ENCODE peak calls at places on chromosome 4, in eight cellular contexts. U is CD4-positive, alpha-beta T cell; W is fibroblast of lung; Q is colonic mucosa; Z is AG04450; H is fibroblast of mammary gland; N is fibroblast of pulmonary artery; L is K562. D is an unnamed sample.

GRCh38 chr4:112897548-112897947 is 151.9 kb upstream of the ANK2 start:
- DNase-seq in U (no peak), W (no peak), Q (no peak), Z (no peak), H (no peak), N (no peak), L (no peak), D (no peak)

GRCh38 chr4:15482842-15483241 is 13.2 kb downstream of the CC2D2A start:
- DNase-seq in U (no peak), W (no peak), Q (no peak), Z (no peak), H (peak), N (no peak), L (no peak), D (no peak)

GRCh38 chr4:150033109-150033508 is 45.1 kb upstream of the DCLK2 start:
- DNase-seq in U (no peak), W (peak), Q (no peak), Z (no peak), H (no peak), N (no peak), L (no peak), D (no peak)

GRCh38 chr4:99156992-99157391 is 12.9 kb upstream of the ADH4 start:
- DNase-seq in U (no peak), W (no peak), Q (no peak), Z (no peak), H (peak), N (no peak), L (no peak), D (no peak)

GRCh38 chr4:16897991-16898827 is at the start of gene LDB2:
- DNase-seq in U (no peak), W (peak), Q (peak), Z (peak), H (peak), N (peak), L (no peak), D (no peak)

GRCh38 chr4:1201851-1202525 is 29.6 kb upstream of the SPON2 start:
- DNase-seq in U (peak), W (peak), Q (peak), Z (peak), H (peak), N (peak), L (no peak), D (peak)

GRCh38 chr4:170243662-170244288 is 154.0 kb upstream of the AADAT start:
- DNase-seq in U (no peak), W (peak), Q (no peak), Z (no peak), H (no peak), N (no peak), L (no peak), D (no peak)

GRCh38 chr4:51859476-51860032 is 16.6 kb downstream of the DCUN1D4 start:
- DNase-seq in U (no peak), W (peak), Q (no peak), Z (no peak), H (no peak), N (no peak), L (no peak), D (no peak)

GRCh38 chr4:181319629-181320028 is 923.6 kb upstream of the TENM3 start:
- DNase-seq in U (no peak), W (no peak), Q (no peak), Z (no peak), H (no peak), N (no peak), L (no peak), D (no peak)

GRCh38 chr4:48109413-48110263 is 24.4 kb downstream of the TXK start:
- DNase-seq in U (no peak), W (peak), Q (peak), Z (no peak), H (peak), N (peak), L (no peak), D (no peak)

GRCh38 chr4:117474987-117475386 is 389.6 kb upstream of the TRAM1L1 start:
- DNase-seq in U (no peak), W (no peak), Q (no peak), Z (no peak), H (no peak), N (no peak), L (no peak), D (no peak)

GRCh38 chr4:37157403-37158167 is 87.0 kb upstream of the NWD2 start:
- DNase-seq in U (no peak), W (no peak), Q (no peak), Z (no peak), H (no peak), N (no peak), L (no peak), D (no peak)

GRCh38 chr4:88792268-88792781 is 94.7 kb upstream of the NAP1L5 start:
- DNase-seq in U (no peak), W (peak), Q (no peak), Z (peak), H (peak), N (peak), L (no peak), D (no peak)

GRCh38 chr4:26300314-26301307 is 20.2 kb upstream of the RBPJ start:
- DNase-seq in U (no peak), W (peak), Q (no peak), Z (no peak), H (peak), N (no peak), L (no peak), D (no peak)

GRCh38 chr4:88136249-88136648 is 22.2 kb downstream of the ABCG2 start:
- DNase-seq in U (no peak), W (no peak), Q (no peak), Z (no peak), H (no peak), N (no peak), L (no peak), D (no peak)

GRCh38 chr4:2306773-2307410 is 45.0 kb upstream of the MXD4 start:
- DNase-seq in U (no peak), W (no peak), Q (no peak), Z (no peak), H (no peak), N (no peak), L (no peak), D (no peak)

GRCh38 chr4:1714303-1715001 is 2.3 kb upstream of the SLBP start:
- DNase-seq in U (no peak), W (peak), Q (no peak), Z (no peak), H (peak), N (no peak), L (no peak), D (no peak)

GRCh38 chr4:22595684-22596083 is 79.8 kb upstream of the ADGRA3 start:
- DNase-seq in U (no peak), W (peak), Q (no peak), Z (no peak), H (peak), N (peak), L (no peak), D (no peak)

GRCh38 chr4:165457793-165458192 is 79.0 kb downstream of the CPE start:
- DNase-seq in U (no peak), W (no peak), Q (no peak), Z (no peak), H (no peak), N (no peak), L (no peak), D (no peak)

GRCh38 chr4:163473130-163473529 is 424 bp downstream of the TKTL2 start:
- DNase-seq in U (no peak), W (no peak), Q (no peak), Z (no peak), H (no peak), N (no peak), L (no peak), D (no peak)

GRCh38 chr4:8176547-8177399 is 18.2 kb upstream of the ABLIM2 start:
- DNase-seq in U (peak), W (peak), Q (no peak), Z (no peak), H (peak), N (peak), L (peak), D (no peak)

GRCh38 chr4:6956434-6957147 is 47.0 kb downstream of the TBC1D14 start:
- DNase-seq in U (no peak), W (no peak), Q (peak), Z (no peak), H (no peak), N (no peak), L (no peak), D (no peak)

GRCh38 chr4:74522251-74522991 is 77.5 kb downstream of the AREG start:
- DNase-seq in U (no peak), W (peak), Q (no peak), Z (no peak), H (peak), N (no peak), L (no peak), D (no peak)

GRCh38 chr4:95387719-95388118 is 161.1 kb downstream of the UNC5C start:
- DNase-seq in U (no peak), W (peak), Q (no peak), Z (no peak), H (no peak), N (no peak), L (no peak), D (no peak)

GRCh38 chr4:175273995-175274753 is 356.0 kb downstream of the ADAM29 start:
- DNase-seq in U (no peak), W (peak), Q (no peak), Z (no peak), H (peak), N (peak), L (no peak), D (no peak)

GRCh38 chr4:169254546-169254983 is 16.2 kb downstream of the SH3RF1 start:
- DNase-seq in U (no peak), W (peak), Q (peak), Z (peak), H (peak), N (peak), L (no peak), D (no peak)

GRCh38 chr4:100049872-100050271 is 99.8 kb upstream of the H2AZ1 start:
- DNase-seq in U (no peak), W (peak), Q (no peak), Z (no peak), H (no peak), N (no peak), L (no peak), D (no peak)

GRCh38 chr4:140141196-140141845 is 12.7 kb downstream of the MAML3 start:
- DNase-seq in U (no peak), W (no peak), Q (no peak), Z (no peak), H (no peak), N (no peak), L (no peak), D (no peak)

GRCh38 chr4:10006236-10006603 is 15.1 kb downstream of the SLC2A9 start:
- DNase-seq in U (no peak), W (peak), Q (peak), Z (no peak), H (peak), N (peak), L (no peak), D (no peak)

GRCh38 chr4:88014506-88014905 is 7.1 kb downstream of the PKD2 start:
- DNase-seq in U (no peak), W (no peak), Q (no peak), Z (no peak), H (no peak), N (no peak), L (no peak), D (no peak)

GRCh38 chr4:52545099-52546069 is 113.7 kb downstream of the USP46 start:
- DNase-seq in U (peak), W (peak), Q (peak), Z (peak), H (peak), N (peak), L (peak), D (peak)

GRCh38 chr4:23811045-23811620 is 78.7 kb downstream of the PPARGC1A start:
- DNase-seq in U (no peak), W (peak), Q (no peak), Z (no peak), H (peak), N (no peak), L (no peak), D (no peak)

GRCh38 chr4:48300004-48300403 is 30.4 kb upstream of the TEC start:
- DNase-seq in U (no peak), W (peak), Q (no peak), Z (no peak), H (peak), N (no peak), L (no peak), D (no peak)

GRCh38 chr4:127212701-127213100 is 420.1 kb upstream of the INTU start:
- DNase-seq in U (no peak), W (peak), Q (no peak), Z (no peak), H (no peak), N (no peak), L (no peak), D (no peak)

GRCh38 chr4:7144374-7145290 is 47.7 kb upstream of the SORCS2 start:
- DNase-seq in U (no peak), W (peak), Q (no peak), Z (no peak), H (peak), N (no peak), L (no peak), D (no peak)

GRCh38 chr4:108851346-108851745 is 88.5 kb upstream of the ETNPPL start:
- DNase-seq in U (no peak), W (peak), Q (no peak), Z (no peak), H (peak), N (no peak), L (no peak), D (no peak)

DNA sequence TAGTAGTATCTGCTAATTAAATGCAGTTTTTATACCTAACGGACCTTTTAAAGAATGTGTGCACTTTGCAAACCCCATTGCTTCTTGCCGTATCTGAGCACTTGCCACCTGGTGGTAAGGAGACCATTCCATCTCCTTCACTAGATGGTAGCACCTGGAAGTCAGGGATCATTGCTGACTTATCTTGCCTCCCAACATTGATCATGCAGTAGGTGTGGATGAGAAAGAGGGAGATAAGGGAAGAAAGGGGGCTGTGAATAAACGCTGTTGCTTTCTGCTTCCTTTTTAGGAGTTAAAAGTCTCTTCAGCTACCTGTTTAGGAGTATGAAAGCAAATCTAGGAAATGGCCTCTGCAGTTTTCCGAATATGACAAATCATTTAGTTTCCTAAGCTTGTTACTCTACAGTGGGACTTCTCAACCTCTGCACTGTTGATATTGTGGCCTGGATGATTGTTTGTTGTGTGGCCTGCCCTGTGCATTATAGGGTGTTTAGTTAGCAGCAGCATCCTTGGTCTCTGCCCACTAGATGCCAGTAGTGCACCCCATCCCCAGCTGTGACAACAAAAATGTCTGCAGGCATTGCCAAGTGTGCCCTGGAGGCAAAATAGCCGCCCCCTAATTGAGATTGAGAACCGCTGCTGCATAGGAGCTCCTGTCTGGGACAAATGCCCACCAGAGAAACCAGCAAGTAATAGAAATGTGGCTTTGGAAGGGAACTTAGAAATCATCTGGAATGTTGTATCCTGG is 38.8 kb downstream of the GAB1 start:
- DNase-seq in U (no peak), W (peak), Q (peak), Z (no peak), H (peak), N (peak), L (peak), D (no peak)
- TF ChIP-seq CTCF in U (no peak), W (peak), Q (peak), Z (peak), H (peak), N (peak), L (peak), D (peak)

GRCh38 chr4:65911720-65912119 is 241.4 kb upstream of the EPHA5 start:
- DNase-seq in U (no peak), W (no peak), Q (no peak), Z (no peak), H (no peak), N (no peak), L (no peak), D (no peak)
- TF ChIP-seq CTCF in U (no peak), W (no peak), Q (no peak), Z (no peak), H (no peak), N (no peak), L (no peak), D (no peak)

GRCh38 chr4:73142995-73143547 is 73.6 kb upstream of the COX18 start:
- DNase-seq in U (no peak), W (no peak), Q (no peak), Z (no peak), H (no peak), N (no peak), L (no peak), D (no peak)
- TF ChIP-seq CTCF in U (peak), W (no peak), Q (no peak), Z (peak), H (no peak), N (peak), L (no peak), D (peak)

GRCh38 chr4:55996611-55997010 is 47.9 kb downstream of the CEP135 start:
- DNase-seq in U (no peak), W (no peak), Q (no peak), Z (no peak), H (no peak), N (no peak), L (no peak), D (no peak)
- TF ChIP-seq CTCF in U (no peak), W (no peak), Q (no peak), Z (no peak), H (no peak), N (no peak), L (no peak), D (no peak)

GRCh38 chr4:188262464-188262863 is 123.2 kb downstream of the TRIML1 start:
- DNase-seq in U (no peak), W (no peak), Q (no peak), Z (peak), H (peak), N (peak), L (no peak), D (no peak)

GRCh38 chr4:188268081-188268908 is 129.1 kb downstream of the TRIML1 start:
- DNase-seq in U (no peak), W (no peak), Q (no peak), Z (no peak), H (no peak), N (no peak), L (no peak), D (no peak)

GRCh38 chr4:188270273-188271069 is 131.2 kb downstream of the TRIML1 start:
- DNase-seq in U (no peak), W (no peak), Q (no peak), Z (no peak), H (no peak), N (no peak), L (no peak), D (no peak)

DNA sequence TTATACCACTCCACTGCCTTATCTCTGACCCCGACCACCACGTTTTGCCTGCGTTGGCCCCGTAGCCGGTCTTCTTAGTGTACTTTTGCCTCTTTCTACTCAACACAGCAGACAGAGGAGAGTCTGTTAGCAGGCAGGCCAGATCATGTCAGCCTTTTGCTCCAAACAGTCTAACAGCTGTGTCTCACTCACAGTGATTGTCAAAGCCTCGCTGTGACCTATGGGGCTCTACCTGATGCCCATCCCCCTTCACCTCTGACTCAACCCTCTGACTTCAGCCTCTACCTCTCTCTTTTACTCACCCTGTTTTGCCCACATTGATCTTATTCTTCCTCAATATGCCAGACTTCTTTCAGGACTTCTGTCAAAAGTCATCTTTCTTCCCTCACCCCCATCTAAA is 127.1 kb downstream of the TRIML1 start:
- DNase-seq in U (no peak), W (no peak), Q (no peak), Z (no peak), H (no peak), N (no peak), L (no peak), D (no peak)
- TF ChIP-seq CTCF in U (no peak), W (no peak), Q (no peak), Z (no peak), H (no peak), N (no peak), L (no peak), D (no peak)

GRCh38 chr4:3452376-3452775 is 10.6 kb downstream of the HGFAC start:
- DNase-seq in U (no peak), W (no peak), Q (no peak), Z (no peak), H (no peak), N (peak), L (peak), D (no peak)
- TF ChIP-seq CTCF in U (no peak), W (peak), Q (peak), Z (peak), H (peak), N (peak), L (peak), D (peak)

GRCh38 chr4:38994135-38994534 is 38.1 kb downstream of the TMEM156 start:
- DNase-seq in U (no peak), W (no peak), Q (no peak), Z (no peak), H (no peak), N (no peak), L (no peak), D (no peak)
- TF ChIP-seq CTCF in U (no peak), W (no peak), Q (no peak), Z (no peak), H (no peak), N (no peak), L (no peak), D (no peak)

GRCh38 chr4:41339812-41340809 is 83.4 kb downstream of the UCHL1 start:
- DNase-seq in U (no peak), W (peak), Q (no peak), Z (no peak), H (peak), N (peak), L (no peak), D (no peak)
- TF ChIP-seq CTCF in U (no peak), W (peak), Q (no peak), Z (no peak), H (no peak), N (no peak), L (no peak), D (peak)